ENCODE peak calls at places on chromosomes 13 and 19, in four cellular contexts. One of them, this sample, is unnamed.

GRCh38 chr19:7901337-7901736 is 2.3 kb upstream of the MAP2K7 start:
- DNase-seq in dermis blood vessel endothelial cell: no peak
- DNase-seq in DMS 273 treated with DMSO at 0.1 percent for 48 hours: no peak
- DNase-seq in H1: no peak
- DNase-seq in this sample: no peak

GRCh38 chr13:46951516-46951915 is 54.7 kb upstream of the HTR2A start:
- DNase-seq in H1: no peak
- DNase-seq in DMS 273 treated with DMSO at 0.1 percent for 48 hours: no peak
- DNase-seq in dermis blood vessel endothelial cell: no peak
- DNase-seq in this sample: no peak

GRCh38 chr19:41882568-41883462 is at the start of gene ARHGEF1:
- DNase-seq in dermis blood vessel endothelial cell: peak; percentile 29
- DNase-seq in H1: peak; percentile 66
- DNase-seq in DMS 273 treated with DMSO at 0.1 percent for 48 hours: no peak
- DNase-seq in this sample: no peak

GRCh38 chr19:17658240-17658639 is 29.9 kb downstream of the UNC13A start:
- DNase-seq in H1: no peak
- DNase-seq in DMS 273 treated with DMSO at 0.1 percent for 48 hours: no peak
- DNase-seq in dermis blood vessel endothelial cell: no peak
- DNase-seq in this sample: no peak

GRCh38 chr19:34214040-34214439 is 40.3 kb upstream of the GARRE1 start:
- DNase-seq in dermis blood vessel endothelial cell: no peak
- DNase-seq in DMS 273 treated with DMSO at 0.1 percent for 48 hours: no peak
- DNase-seq in H1: no peak
- DNase-seq in this sample: no peak

GRCh38 chr13:59770451-59770850 is 393.3 kb downstream of the DIAPH3 start:
- DNase-seq in DMS 273 treated with DMSO at 0.1 percent for 48 hours: no peak
- DNase-seq in dermis blood vessel endothelial cell: no peak
- DNase-seq in H1: no peak
- DNase-seq in this sample: no peak

GRCh38 chr19:45112111-45112827 is 19.3 kb downstream of the PPP1R37 start:
- DNase-seq in dermis blood vessel endothelial cell: no peak
- DNase-seq in DMS 273 treated with DMSO at 0.1 percent for 48 hours: no peak
- DNase-seq in H1: no peak
- DNase-seq in this sample: no peak

GRCh38 chr13:26442541-26442940 is 114.9 kb upstream of the WASF3 start:
- DNase-seq in dermis blood vessel endothelial cell: no peak
- DNase-seq in DMS 273 treated with DMSO at 0.1 percent for 48 hours: no peak
- DNase-seq in H1: no peak
- DNase-seq in this sample: no peak

GRCh38 chr19:57280913-57281425 is 684 bp downstream of the ZNF460 start:
- DNase-seq in dermis blood vessel endothelial cell: peak; percentile 50
- DNase-seq in DMS 273 treated with DMSO at 0.1 percent for 48 hours: no peak
- DNase-seq in H1: no peak
- DNase-seq in this sample: no peak

GRCh38 chr19:33569822-33570221 is 48.2 kb upstream of the PEPD start:
- DNase-seq in DMS 273 treated with DMSO at 0.1 percent for 48 hours: no peak
- DNase-seq in H1: no peak
- DNase-seq in dermis blood vessel endothelial cell: no peak
- DNase-seq in this sample: no peak

GRCh38 chr19:13841339-13842293 is 35.3 kb upstream of the NANOS3 start:
- DNase-seq in dermis blood vessel endothelial cell: peak; percentile 47
- DNase-seq in H1: no peak
- DNase-seq in DMS 273 treated with DMSO at 0.1 percent for 48 hours: no peak
- DNase-seq in this sample: no peak

GRCh38 chr19:14413355-14413754 is 5.8 kb downstream of the DDX39A start:
- DNase-seq in dermis blood vessel endothelial cell: no peak
- DNase-seq in DMS 273 treated with DMSO at 0.1 percent for 48 hours: no peak
- DNase-seq in H1: no peak
- DNase-seq in this sample: no peak

GRCh38 chr13:98842074-98842473 is 89.6 kb upstream of the SLC15A1 start:
- DNase-seq in H1: no peak
- DNase-seq in dermis blood vessel endothelial cell: no peak
- DNase-seq in DMS 273 treated with DMSO at 0.1 percent for 48 hours: no peak
- DNase-seq in this sample: no peak

GRCh38 chr13:90154311-90154960 is 1193.1 kb upstream of the MIR17HG start:
- DNase-seq in H1: no peak
- DNase-seq in dermis blood vessel endothelial cell: no peak
- DNase-seq in DMS 273 treated with DMSO at 0.1 percent for 48 hours: no peak
- DNase-seq in this sample: no peak

GRCh38 chr13:44763604-44764311 is 187.6 kb upstream of the TSC22D1 start:
- DNase-seq in H1: no peak
- DNase-seq in DMS 273 treated with DMSO at 0.1 percent for 48 hours: no peak
- DNase-seq in dermis blood vessel endothelial cell: peak; percentile 66
- DNase-seq in this sample: no peak

GRCh38 chr13:60044321-60044720 is 119.4 kb downstream of the DIAPH3 start:
- DNase-seq in dermis blood vessel endothelial cell: no peak
- DNase-seq in H1: no peak
- DNase-seq in DMS 273 treated with DMSO at 0.1 percent for 48 hours: no peak
- DNase-seq in this sample: no peak